ENCODE peak calls at places on chromosomes 16 and 17, in eight cellular contexts. V is left lung; G is mammary epithelial cell; W is hepatocyte; R is MM.1S; H is uterus; M is Panc1; K is CD8-positive, alpha-beta memory T cell. D is an unnamed sample.

GRCh38 chr17:39450051-39450450 is 1.0 kb downstream of the MED1 start:
- DNase-seq in R (no peak), H (no peak), G (no peak), W (peak; percentile 31), K (no peak), M (no peak), V (no peak), D (no peak)

GRCh38 chr17:13541032-13541480 is 60.7 kb downstream of the HS3ST3A1 start:
- DNase-seq in G (peak; percentile 89), M (no peak), K (no peak), V (no peak), R (no peak), H (no peak), W (peak; percentile 30), D (peak; percentile 87)

GRCh38 chr17:57819273-57819672 is 30.6 kb downstream of the MRPS23 start:
- DNase-seq in M (no peak), K (no peak), V (no peak), H (no peak), W (no peak), G (peak; percentile 83), R (no peak), D (no peak)

GRCh38 chr16:10036951-10037350 is 145.3 kb downstream of the GRIN2A start:
- DNase-seq in K (no peak), M (no peak), G (no peak), H (no peak), W (no peak), V (no peak), R (no peak), D (no peak)

GRCh38 chr16:87806246-87806607 is 40.4 kb upstream of the KLHDC4 start:
- DNase-seq in M (no peak), W (no peak), H (no peak), G (peak; percentile 71), V (no peak), K (no peak), R (no peak), D (no peak)

GRCh38 chr16:49376206-49376605 is 2.6 kb downstream of the C16orf78 start:
- DNase-seq in R (no peak), H (no peak), K (no peak), G (no peak), V (no peak), M (no peak), W (no peak), D (no peak)

GRCh38 chr17:9195346-9195870 is 174.1 kb downstream of the NTN1 start:
- DNase-seq in K (no peak), M (no peak), G (no peak), W (no peak), V (no peak), H (no peak), R (no peak), D (no peak)

GRCh38 chr17:42027961-42028790 is 8.3 kb downstream of the NKIRAS2 start:
- DNase-seq in M (no peak), K (no peak), H (no peak), G (no peak), W (peak; percentile 46), V (no peak), R (no peak), D (no peak)

GRCh38 chr17:2068101-2068518 is 13.2 kb downstream of the HIC1 start:
- DNase-seq in W (peak; percentile 63), K (no peak), H (peak; percentile 55), V (no peak), G (no peak), R (no peak), M (no peak), D (no peak)

GRCh38 chr17:40854175-40854814 is 12.7 kb downstream of the KRT12 start:
- DNase-seq in K (no peak), G (peak; percentile 84), W (peak; percentile 64), V (no peak), R (no peak), H (no peak), M (peak; percentile 50), D (peak; percentile 47)

GRCh38 chr16:24297375-24297774 is 41.2 kb downstream of the CACNG3 start:
- DNase-seq in K (no peak), M (no peak), H (no peak), V (peak; percentile 35), R (no peak), W (no peak), G (no peak), D (no peak)

GRCh38 chr17:8556074-8556473 is 74.5 kb downstream of the MYH10 start:
- DNase-seq in K (no peak), V (no peak), M (no peak), W (peak; percentile 27), G (peak; percentile 9), H (no peak), R (no peak), D (no peak)

GRCh38 chr17:7363311-7363710 is 8.4 kb downstream of the TMEM95 start:
- DNase-seq in H (no peak), K (no peak), M (no peak), R (no peak), W (no peak), G (no peak), V (no peak), D (no peak)

GRCh38 chr16:55470533-55471371 is 8.2 kb upstream of the MMP2 start:
- DNase-seq in R (no peak), M (no peak), V (no peak), H (no peak), G (peak; percentile 60), W (no peak), K (no peak), D (no peak)

GRCh38 chr16:23103603-23104002 is 45.6 kb downstream of the USP31 start:
- DNase-seq in K (no peak), G (no peak), V (no peak), R (no peak), M (no peak), H (no peak), W (no peak), D (no peak)

GRCh38 chr16:88064889-88065746 is 113.9 kb downstream of the BANP start:
- DNase-seq in G (no peak), W (no peak), R (no peak), H (no peak), M (no peak), V (no peak), K (no peak), D (no peak)

GRCh38 chr16:4261557-4262172 is 11.2 kb downstream of the TFAP4 start:
- DNase-seq in H (peak; percentile 39), R (no peak), W (peak; percentile 66), M (no peak), K (no peak), V (no peak), G (no peak), D (no peak)

GRCh38 chr17:48719642-48720262 is 2.6 kb downstream of the PRAC1 start:
- DNase-seq in W (no peak), K (no peak), H (no peak), V (no peak), G (no peak), M (no peak), R (no peak), D (no peak)

GRCh38 chr16:1089822-1090619 is 6.0 kb downstream of the C1QTNF8 start:
- DNase-seq in H (peak; percentile 42), W (peak; percentile 92), V (no peak), K (no peak), G (no peak), M (no peak), R (no peak), D (no peak)
- H3K4me3 ChIP-seq in H (no peak overlapping the region), W (no peak overlapping the region), V (no peak overlapping the region), K (no peak overlapping the region), G (no peak overlapping the region), M (peak overlapping the region; percentile 15), R (no peak overlapping the region), D (no peak overlapping the region)

DNA sequence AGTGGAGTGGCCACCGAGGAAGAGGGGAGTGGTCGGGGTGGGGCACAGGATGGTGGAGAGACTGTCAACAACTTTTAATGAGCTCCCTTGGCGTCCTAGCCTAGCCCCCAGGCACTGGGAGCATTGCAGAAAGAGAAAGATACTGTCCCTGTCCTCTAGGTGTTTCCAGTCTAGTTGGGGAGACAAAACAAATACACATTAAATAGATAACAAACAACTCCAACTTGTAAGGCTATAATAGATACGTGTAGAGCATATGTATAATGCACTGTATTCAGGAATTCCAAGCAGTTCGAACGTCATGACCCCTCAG is 435 bp upstream of the UBE2O start:
- DNase-seq in K (no peak), M (no peak), W (no peak), V (no peak), R (no peak), H (no peak), G (no peak), D (no peak)
- H3K27ac ChIP-seq in K (peak overlapping the region; percentile 45), M (no peak overlapping the region), W (no peak overlapping the region), V (no peak overlapping the region), R (no peak overlapping the region), H (peak overlapping the region; percentile 24), G (no peak overlapping the region), D (no peak overlapping the region)

GRCh38 chr16:71229344-71229743 is 1.2 kb downstream of the HYDIN start:
- DNase-seq in K (no peak), G (no peak), H (no peak), M (no peak), V (no peak), W (no peak), R (no peak), D (no peak)

GRCh38 chr16:71230122-71230845 is at the start of gene HYDIN:
- DNase-seq in W (peak; percentile 92), R (no peak), G (peak; percentile 71), V (peak; percentile 63), K (no peak), M (no peak), H (no peak), D (no peak)

GRCh38 chr16:71225145-71225544 is 5.4 kb downstream of the HYDIN start:
- DNase-seq in M (no peak), H (no peak), W (no peak), R (peak; percentile 61), K (no peak), G (no peak), V (no peak), D (no peak)

DNA sequence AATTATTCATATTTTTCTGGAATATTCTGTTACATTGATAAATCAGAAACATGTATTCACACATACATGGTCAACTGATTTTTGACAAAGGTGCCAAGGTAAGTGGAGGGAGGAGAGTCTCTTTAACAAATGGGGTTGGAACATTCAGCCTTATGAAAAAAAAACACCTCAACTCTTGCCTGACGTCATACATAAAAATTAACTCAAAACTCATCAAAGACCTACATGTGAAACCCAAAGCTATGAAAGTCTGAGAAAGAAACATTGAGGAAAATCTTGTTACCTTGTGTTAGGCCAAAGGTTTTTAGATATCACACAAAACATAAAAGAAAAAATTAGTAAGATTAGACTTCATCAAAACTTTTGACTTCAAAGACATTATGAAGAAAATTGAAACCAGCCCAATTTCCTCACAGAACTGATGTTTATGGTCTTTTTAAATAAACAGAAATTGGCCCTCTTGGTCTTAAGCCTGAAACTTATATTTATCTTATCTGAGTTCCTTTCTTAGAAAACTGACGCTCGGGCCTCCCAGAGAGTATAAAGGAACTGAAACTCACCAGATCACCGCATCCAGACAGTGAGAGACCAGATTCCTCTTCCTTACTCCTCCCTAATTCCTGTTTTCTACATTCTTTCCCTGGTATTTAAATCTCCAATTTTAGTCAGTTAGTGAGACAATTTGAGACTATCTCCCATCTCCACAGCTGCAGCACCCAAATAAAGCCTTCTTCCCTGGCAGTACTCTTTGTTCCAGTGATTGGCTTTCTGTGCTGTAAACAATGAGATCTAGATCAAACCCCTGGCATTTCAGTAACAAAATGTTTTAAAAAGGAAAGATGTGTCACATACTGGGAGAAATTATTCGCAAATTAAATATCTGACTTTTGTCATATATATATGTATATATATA is 4.0 kb downstream of the HYDIN start:
- DNase-seq in H (no peak), V (no peak), W (no peak), R (no peak), M (no peak), K (no peak), G (no peak), D (no peak)
- H3K9me3 ChIP-seq in H (no peaks in the 10 kb centered on the region), V (peaks cover 55% of the 10 kb centered on the region), W (peaks cover 7% of the 10 kb centered on the region), R (no peaks in the 10 kb centered on the region), M (peaks cover 8% of the 10 kb centered on the region), K (no peaks in the 10 kb centered on the region), G (peaks cover 10% of the 10 kb centered on the region), D (no peaks in the 10 kb centered on the region)

GRCh38 chr17:29085223-29085622 is 42.3 kb downstream of the PIPOX start:
- DNase-seq in G (no peak), V (no peak), W (no peak), R (no peak), M (no peak), H (no peak), K (no peak), D (no peak)
- H3K4me3 ChIP-seq in G (no peak overlapping the region), V (no peak overlapping the region), W (no peak overlapping the region), R (no peak overlapping the region), M (no peak overlapping the region), H (no peak overlapping the region), K (no peak overlapping the region), D (no peak overlapping the region)

D was measured in AG04450.